ENCODE peak calls at places on chromosomes 7 and 10, in ten cellular contexts. V is kidney; J is ovary; F is IMR-90; Z is CD8-positive, alpha-beta T cell; R is GM12865; X is MM.1S; G is osteoblast; W is A549; N is kidney epithelial cell. D is an unnamed sample.

GRCh38 chr7:155818154-155818819 is 6.0 kb upstream of the SHH start:
- DNase-seq in V (peak), J (no peak), F (no peak), Z (no peak), R (no peak), X (peak), G (peak), W (no peak), N (no peak), D (no peak)

GRCh38 chr7:20264623-20265022 is 47.4 kb upstream of the MACC1 start:
- DNase-seq in V (no peak), J (no peak), F (no peak), Z (no peak), R (no peak), X (no peak), G (no peak), W (no peak), N (no peak), D (no peak)

GRCh38 chr10:70568781-70569495 is 33.6 kb downstream of the PRF1 start:
- DNase-seq in V (peak), J (no peak), F (no peak), Z (no peak), R (no peak), X (no peak), G (peak), W (no peak), N (no peak), D (no peak)

GRCh38 chr7:104018425-104018824 is 29.0 kb upstream of the RELN start:
- DNase-seq in V (no peak), J (no peak), F (no peak), Z (no peak), R (no peak), X (no peak), G (no peak), W (no peak), N (no peak), D (no peak)

GRCh38 chr10:102274062-102274461 is 28.7 kb downstream of the GBF1 start:
- DNase-seq in V (no peak), J (no peak), F (no peak), Z (no peak), R (no peak), X (no peak), G (no peak), W (no peak), N (no peak), D (no peak)

GRCh38 chr7:85287126-85287825 is 100.4 kb upstream of the SEMA3D start:
- DNase-seq in V (no peak), J (no peak), F (peak), Z (no peak), R (no peak), X (no peak), G (no peak), W (no peak), N (no peak), D (no peak)

GRCh38 chr7:9029671-9030070 is 596.3 kb downstream of the NXPH1 start:
- DNase-seq in V (no peak), J (no peak), F (no peak), Z (no peak), R (no peak), X (no peak), G (no peak), W (no peak), N (no peak), D (no peak)

GRCh38 chr7:82624337-82624736 is 180.8 kb upstream of the CACNA2D1 start:
- DNase-seq in V (no peak), J (no peak), F (peak), Z (no peak), R (no peak), X (no peak), G (peak), W (no peak), N (peak), D (no peak)

GRCh38 chr7:44325181-44325671 is at the start of gene CAMK2B:
- DNase-seq in V (peak), J (no peak), F (no peak), Z (no peak), R (no peak), X (no peak), G (peak), W (no peak), N (no peak), D (no peak)

GRCh38 chr7:94584113-94584512 is 71.8 kb downstream of the SGCE start:
- DNase-seq in V (no peak), J (no peak), F (peak), Z (no peak), R (no peak), X (no peak), G (no peak), W (no peak), N (no peak), D (no peak)

GRCh38 chr7:137245186-137245585 is 98.3 kb downstream of the PTN start:
- DNase-seq in V (no peak), J (no peak), F (peak), Z (no peak), R (no peak), X (no peak), G (no peak), W (no peak), N (peak), D (no peak)

GRCh38 chr7:131106681-131107342 is 220.9 kb upstream of the MKLN1 start:
- DNase-seq in V (peak), J (peak), F (no peak), Z (peak), R (peak), X (peak), G (peak), W (no peak), N (no peak), D (no peak)

GRCh38 chr10:103491729-103492364 is 1.7 kb upstream of the NEURL1 start:
- DNase-seq in V (peak), J (peak), F (peak), Z (no peak), R (no peak), X (no peak), G (peak), W (peak), N (peak), D (no peak)

GRCh38 chr10:114349505-114350211 is 54.6 kb downstream of the AFAP1L2 start:
- DNase-seq in V (no peak), J (peak), F (no peak), Z (no peak), R (no peak), X (no peak), G (no peak), W (no peak), N (no peak), D (no peak)

GRCh38 chr10:67665491-67665890 is 30.5 kb downstream of the CTNNA3 start:
- DNase-seq in V (no peak), J (no peak), F (no peak), Z (no peak), R (peak), X (peak), G (no peak), W (no peak), N (no peak), D (no peak)

GRCh38 chr10:130003166-130003565 is 39.1 kb upstream of the EBF3 start:
- DNase-seq in V (no peak), J (no peak), F (no peak), Z (no peak), R (no peak), X (no peak), G (no peak), W (no peak), N (no peak), D (no peak)

GRCh38 chr10:132798876-132799275 is 12.9 kb upstream of the NKX6-2 start:
- DNase-seq in V (no peak), J (no peak), F (no peak), Z (no peak), R (no peak), X (no peak), G (no peak), W (no peak), N (no peak), D (no peak)

GRCh38 chr10:60573342-60573741 is 183.7 kb upstream of the ANK3 start:
- DNase-seq in V (no peak), J (no peak), F (no peak), Z (no peak), R (peak), X (peak), G (peak), W (no peak), N (peak), D (no peak)

GRCh38 chr10:123140164-123140982 is 4.6 kb downstream of the HMX3 start:
- DNase-seq in V (no peak), J (no peak), F (no peak), Z (no peak), R (no peak), X (no peak), G (no peak), W (no peak), N (no peak), D (no peak)
- TF ChIP-seq CTCF in V (no peak), J (no peak), F (no peak), Z (no peak), R (peak), X (no peak), G (no peak), W (peak), N (no peak), D (peak)

DNA sequence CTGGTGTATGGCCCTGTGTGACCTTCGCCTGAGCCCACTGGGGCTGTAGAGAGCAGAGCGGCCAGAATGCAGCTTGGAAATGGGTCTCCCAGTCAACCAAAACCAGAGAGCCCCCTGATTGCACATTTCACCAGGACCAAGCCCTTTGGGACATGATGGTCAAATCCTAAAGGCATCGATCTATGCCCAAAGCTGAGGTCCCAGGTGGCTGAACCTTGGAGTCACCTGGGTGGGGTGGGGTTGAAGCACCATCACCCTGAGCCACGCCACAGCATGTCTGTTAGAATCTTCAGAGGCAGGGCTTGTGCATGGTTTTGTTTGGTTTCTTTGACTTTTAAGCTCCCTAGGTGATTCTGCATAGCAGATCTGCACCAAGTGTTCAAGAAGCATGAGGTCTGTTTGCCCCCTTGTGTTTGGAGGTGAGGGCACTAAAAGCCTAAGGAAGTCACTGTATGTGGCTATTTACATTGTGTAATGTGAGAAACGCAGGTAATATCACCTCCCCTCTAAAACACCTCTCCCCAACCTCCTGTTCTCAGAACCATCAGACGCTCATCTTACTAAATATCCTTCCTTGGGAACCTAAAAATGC is 9.6 kb downstream of the PKD1L1 start:
- DNase-seq in V (no peak), J (no peak), F (no peak), Z (no peak), R (peak), X (no peak), G (no peak), W (no peak), N (no peak), D (no peak)
- TF ChIP-seq CTCF in V (no peak), J (no peak), F (peak), Z (no peak), R (peak), X (no peak), G (peak), W (peak), N (no peak), D (no peak)

GRCh38 chr7:45584261-45585210 is 10.4 kb downstream of the ADCY1 start:
- DNase-seq in V (peak), J (no peak), F (no peak), Z (no peak), R (no peak), X (no peak), G (no peak), W (no peak), N (no peak), D (no peak)
- TF ChIP-seq CTCF in V (no peak), J (no peak), F (no peak), Z (no peak), R (no peak), X (no peak), G (no peak), W (no peak), N (no peak), D (no peak)

DNA sequence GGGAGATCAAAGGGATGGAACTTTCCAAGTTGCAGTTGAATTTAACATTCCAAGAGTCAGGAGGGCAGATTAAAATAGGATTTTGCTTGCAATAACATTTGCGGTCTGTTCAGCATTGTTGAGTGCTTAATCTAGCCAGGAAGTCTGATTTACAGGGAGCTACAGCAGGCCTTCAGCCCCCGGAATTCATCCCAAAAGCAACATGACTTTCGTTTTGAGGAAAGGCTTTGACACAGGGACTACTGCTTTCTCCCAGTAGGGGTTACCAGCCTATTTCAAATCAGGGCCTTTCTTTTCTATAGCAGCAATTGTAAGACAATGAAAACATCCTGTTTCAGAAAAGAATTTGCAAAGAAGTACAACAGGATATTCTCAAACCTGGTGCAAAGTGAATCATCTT is 279.7 kb upstream of the PITRM1 start:
- DNase-seq in V (no peak), J (no peak), F (peak), Z (no peak), R (peak), X (no peak), G (peak), W (no peak), N (peak), D (no peak)
- TF ChIP-seq CTCF in V (peak), J (peak), F (peak), Z (no peak), R (peak), X (no peak), G (peak), W (peak), N (peak), D (no peak)

GRCh38 chr7:157002819-157003421 is 7.5 kb downstream of the MNX1 start:
- DNase-seq in V (no peak), J (no peak), F (no peak), Z (no peak), R (no peak), X (peak), G (peak), W (no peak), N (no peak), D (peak)
- TF ChIP-seq CTCF in V (no peak), J (no peak), F (no peak), Z (no peak), R (no peak), X (no peak), G (no peak), W (no peak), N (no peak), D (no peak)

DNA sequence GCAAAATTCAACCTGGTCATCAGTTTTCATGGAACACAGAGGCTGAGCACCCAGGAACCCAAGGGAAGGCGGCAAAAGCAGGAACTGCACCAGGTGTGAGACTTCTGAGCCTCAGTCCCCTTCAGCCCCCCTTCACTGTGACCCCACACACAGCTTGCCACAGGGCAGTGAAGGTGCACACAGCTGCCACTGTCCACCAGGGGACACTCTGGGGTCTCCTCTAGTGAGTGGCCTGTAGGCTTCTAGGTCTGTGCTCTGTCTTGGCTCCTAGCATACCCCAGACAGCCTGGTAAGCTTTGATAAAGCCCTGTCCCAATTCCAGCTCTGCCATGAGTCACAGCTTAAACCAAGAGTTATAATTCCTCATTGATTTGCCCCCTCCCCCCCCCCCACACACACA is 12.1 kb downstream of the KCNH2 start:
- DNase-seq in V (no peak), J (no peak), F (no peak), Z (peak), R (no peak), X (no peak), G (no peak), W (peak), N (no peak), D (no peak)
- TF ChIP-seq CTCF in V (no peak), J (no peak), F (peak), Z (no peak), R (no peak), X (peak), G (no peak), W (no peak), N (peak), D (no peak)

DNA sequence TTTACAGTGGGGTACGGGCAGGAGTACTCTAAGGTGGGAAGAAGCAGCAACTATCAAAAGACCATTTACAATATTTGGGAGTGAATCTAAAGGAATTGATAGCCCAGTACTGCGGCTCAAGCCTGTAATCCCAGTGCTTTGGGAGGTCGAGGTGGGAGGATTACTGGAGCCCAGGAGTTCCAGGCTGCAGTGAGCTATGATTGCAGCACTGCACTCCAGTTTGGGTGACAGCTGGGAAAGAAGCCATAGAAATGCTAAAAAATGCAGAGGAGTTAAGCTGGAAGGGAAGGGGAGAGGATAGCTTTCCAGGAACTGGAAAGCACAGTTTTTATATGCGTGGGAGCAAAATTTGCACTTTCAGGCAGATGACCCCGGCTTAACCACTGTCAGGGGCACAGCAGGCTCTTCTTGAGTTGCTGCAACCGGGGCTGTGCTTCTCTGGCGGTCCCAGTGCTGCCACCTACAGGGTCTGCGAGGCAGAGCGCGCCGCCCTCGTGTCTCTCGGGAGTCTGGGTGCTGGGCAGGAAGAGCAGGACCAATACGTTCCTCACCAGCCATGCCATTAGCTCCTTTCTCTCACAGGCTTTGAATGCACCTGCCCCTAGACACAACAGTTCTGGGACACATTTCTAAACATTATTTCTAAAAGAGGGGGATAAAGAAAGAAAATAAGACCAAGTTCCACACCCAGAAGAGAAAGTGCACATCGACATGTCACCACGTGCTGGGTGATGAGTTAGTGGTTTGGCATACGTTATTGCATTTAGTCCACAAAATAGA is 10.1 kb upstream of the BMPER start:
- DNase-seq in V (peak), J (peak), F (peak), Z (peak), R (peak), X (peak), G (peak), W (peak), N (peak), D (peak)
- TF ChIP-seq CTCF in V (peak), J (peak), F (peak), Z (peak), R (peak), X (peak), G (peak), W (peak), N (peak), D (peak)